ENCODE peak calls at places on chromosomes 5 and 9, in four cellular contexts. One of them, this sample, is unnamed.

GRCh38 chr9:95876595-95876994 is 1.1 kb downstream of the ERCC6L2 start:
- DNase-seq in GM12878: no peak
- DNase-seq in WTC11: no peak
- DNase-seq in SK-N-SH: no peak
- DNase-seq in this sample: no peak

GRCh38 chr9:893843-894420 is 52.4 kb downstream of the DMRT1 start:
- DNase-seq in WTC11: peak
- DNase-seq in SK-N-SH: peak
- DNase-seq in GM12878: peak
- DNase-seq in this sample: peak

GRCh38 chr9:73537561-73537960 is 385.9 kb downstream of the ANXA1 start:
- DNase-seq in GM12878: no peak
- DNase-seq in SK-N-SH: no peak
- DNase-seq in WTC11: no peak
- DNase-seq in this sample: no peak

GRCh38 chr9:69385474-69386091 is 60.6 kb downstream of the ENTREP1 start:
- DNase-seq in WTC11: peak
- DNase-seq in GM12878: no peak
- DNase-seq in SK-N-SH: no peak
- DNase-seq in this sample: no peak

GRCh38 chr5:12876541-12877298 is 972.5 kb upstream of the CTNND2 start:
- DNase-seq in GM12878: no peak
- DNase-seq in SK-N-SH: no peak
- DNase-seq in WTC11: no peak
- DNase-seq in this sample: no peak

GRCh38 chr5:133885566-133885965 is 82.9 kb downstream of the C5orf15 start:
- DNase-seq in SK-N-SH: no peak
- DNase-seq in WTC11: no peak
- DNase-seq in GM12878: no peak
- DNase-seq in this sample: no peak

GRCh38 chr5:115735108-115735998 is 81.1 kb downstream of the CDO1 start:
- DNase-seq in GM12878: no peak
- DNase-seq in SK-N-SH: no peak
- DNase-seq in WTC11: no peak
- DNase-seq in this sample: no peak

GRCh38 chr9:36488322-36488838 is 84.3 kb upstream of the MELK start:
- DNase-seq in WTC11: no peak
- DNase-seq in SK-N-SH: no peak
- DNase-seq in GM12878: no peak
- DNase-seq in this sample: no peak

GRCh38 chr5:103223031-103223955 is 35.3 kb upstream of the MACIR start:
- DNase-seq in SK-N-SH: no peak
- DNase-seq in WTC11: peak
- DNase-seq in GM12878: no peak
- DNase-seq in this sample: no peak

GRCh38 chr5:2223303-2223702 is 340.6 kb upstream of the IRX4 start:
- DNase-seq in GM12878: no peak
- DNase-seq in SK-N-SH: no peak
- DNase-seq in WTC11: no peak
- DNase-seq in this sample: no peak

GRCh38 chr5:2222246-2222645 is 339.5 kb upstream of the IRX4 start:
- DNase-seq in SK-N-SH: no peak
- DNase-seq in GM12878: no peak
- DNase-seq in WTC11: no peak
- DNase-seq in this sample: no peak

GRCh38 chr5:2220741-2221140 is 338.0 kb upstream of the IRX4 start:
- DNase-seq in SK-N-SH: no peak
- DNase-seq in WTC11: no peak
- DNase-seq in GM12878: no peak
- DNase-seq in this sample: no peak

GRCh38 chr5:2219149-2219776 is 336.5 kb upstream of the IRX4 start:
- DNase-seq in WTC11: no peak
- DNase-seq in GM12878: no peak
- DNase-seq in SK-N-SH: no peak
- DNase-seq in this sample: no peak

DNA sequence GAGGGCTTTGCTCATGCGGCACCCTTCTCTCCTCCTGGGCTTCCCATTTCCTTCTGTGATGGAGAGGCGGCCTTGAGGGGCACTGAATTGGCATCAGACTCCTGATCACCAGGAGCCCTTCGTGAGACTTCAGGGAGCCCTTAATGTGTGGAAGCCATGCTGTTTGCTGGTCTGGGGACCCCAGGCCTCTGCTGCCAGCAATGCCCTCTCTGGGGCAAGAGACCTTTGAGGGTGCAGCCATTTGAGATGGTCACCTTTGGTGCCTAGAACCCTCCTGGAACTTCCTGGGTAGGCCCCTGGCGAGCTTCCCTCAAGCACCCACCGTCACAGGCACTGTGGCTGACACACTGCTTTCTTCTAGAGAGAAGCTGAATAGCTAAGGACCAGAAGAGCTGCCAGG is 338.7 kb upstream of the IRX4 start:
- DNase-seq in WTC11: no peak
- DNase-seq in SK-N-SH: no peak
- DNase-seq in GM12878: no peak
- DNase-seq in this sample: no peak
- TF ChIP-seq USF1 in WTC11: no peak
- TF ChIP-seq USF1 in SK-N-SH: no peak
- TF ChIP-seq USF1 in GM12878: no peak
- TF ChIP-seq USF1 in this sample: no peak

DNA sequence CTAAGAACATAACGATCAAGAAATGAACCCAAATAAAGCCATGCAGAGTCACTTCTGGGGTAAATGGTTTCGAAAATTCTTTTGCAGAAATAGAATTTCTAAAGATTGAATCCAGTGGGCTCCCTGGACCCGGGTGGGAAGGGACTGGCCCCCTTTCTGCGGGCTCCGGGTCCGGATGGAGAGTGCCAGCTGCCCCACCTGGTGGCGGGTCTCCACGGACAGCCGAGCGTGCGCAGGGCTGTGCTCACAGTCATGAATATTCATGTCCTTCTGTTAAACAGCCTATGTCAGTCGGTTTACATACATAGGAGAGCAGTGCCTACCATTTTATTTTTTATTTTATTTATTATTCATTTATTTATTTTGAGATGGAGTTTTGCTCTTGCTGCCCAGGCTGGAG is 4.7 kb upstream of the PPP1R26 start:
- DNase-seq in WTC11: peak
- DNase-seq in GM12878: no peak
- DNase-seq in SK-N-SH: peak
- DNase-seq in this sample: peak
- TF ChIP-seq USF1 in WTC11: no peak
- TF ChIP-seq USF1 in GM12878: no peak
- TF ChIP-seq USF1 in SK-N-SH: no peak
- TF ChIP-seq USF1 in this sample: no peak

GRCh38 chr9:5851445-5851844 is 18.5 kb upstream of the ERMP1 start:
- DNase-seq in GM12878: peak
- DNase-seq in WTC11: no peak
- DNase-seq in SK-N-SH: no peak
- DNase-seq in this sample: no peak
- TF ChIP-seq USF1 in GM12878: no peak
- TF ChIP-seq USF1 in WTC11: no peak
- TF ChIP-seq USF1 in SK-N-SH: no peak
- TF ChIP-seq USF1 in this sample: no peak

GRCh38 chr5:111748304-111748763 is 8.7 kb downstream of the NREP start:
- DNase-seq in GM12878: no peak
- DNase-seq in WTC11: no peak
- DNase-seq in SK-N-SH: no peak
- DNase-seq in this sample: no peak
- TF ChIP-seq USF1 in GM12878: no peak
- TF ChIP-seq USF1 in WTC11: no peak
- TF ChIP-seq USF1 in SK-N-SH: no peak
- TF ChIP-seq USF1 in this sample: no peak

GRCh38 chr9:121285835-121286687 is 18.1 kb downstream of the GSN start:
- DNase-seq in GM12878: no peak
- DNase-seq in SK-N-SH: no peak
- DNase-seq in WTC11: peak
- DNase-seq in this sample: peak
- TF ChIP-seq USF1 in GM12878: no peak
- TF ChIP-seq USF1 in SK-N-SH: no peak
- TF ChIP-seq USF1 in WTC11: no peak
- TF ChIP-seq USF1 in this sample: no peak

DNA sequence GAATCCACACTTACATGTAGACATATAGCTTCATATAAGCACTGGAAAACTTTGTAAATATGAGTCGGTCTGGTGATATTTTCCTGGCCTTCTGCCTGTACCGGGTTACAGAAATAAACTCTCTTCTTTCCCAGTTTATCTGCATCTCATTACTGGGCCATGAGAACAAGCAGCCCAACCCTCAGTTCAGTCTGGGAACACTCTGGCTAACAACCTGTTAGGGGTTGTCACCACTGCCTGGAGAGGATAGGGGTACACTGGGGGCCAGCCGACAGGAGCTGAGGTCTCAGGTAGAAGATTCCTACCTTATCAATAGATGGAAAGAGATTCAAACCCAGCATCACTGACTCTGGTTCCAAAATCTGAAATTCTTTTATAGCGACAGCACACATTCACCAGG is 59.2 kb downstream of the THBS4 start:
- DNase-seq in SK-N-SH: no peak
- DNase-seq in WTC11: no peak
- DNase-seq in GM12878: no peak
- DNase-seq in this sample: no peak
- TF ChIP-seq USF1 in SK-N-SH: no peak
- TF ChIP-seq USF1 in WTC11: no peak
- TF ChIP-seq USF1 in GM12878: no peak
- TF ChIP-seq USF1 in this sample: no peak